ENCODE peak calls at places on chromosomes 5 and 9, in six cellular contexts. F is fibroblast of lung, X is IMR-90, K is right lobe of liver, S is psoas muscle, N is endothelial cell of umbilical vein. Z is an unnamed sample.

GRCh38 chr5:116011046-116011445 is 21.2 kb upstream of the ARL14EPL start:
- DNase-seq in X (peak; percentile 67), K (no peak), F (peak; percentile 2), S (no peak), N (no peak), Z (no peak)

GRCh38 chr5:92850886-92851285 is 730.1 kb downstream of the NR2F1-AS1 start:
- DNase-seq in X (peak; percentile 37), N (no peak), F (no peak), S (no peak), K (no peak), Z (no peak)

GRCh38 chr9:123825337-123825736 is 104.6 kb downstream of the DENND1A start:
- DNase-seq in X (peak; percentile 53), N (no peak), S (no peak), K (no peak), F (peak; percentile 81), Z (no peak)

GRCh38 chr9:96874947-96875459 is 20.7 kb upstream of the ZNF782 start:
- DNase-seq in K (no peak), X (peak; percentile 59), S (no peak), N (peak; percentile 73), F (peak; percentile 58), Z (no peak)

GRCh38 chr5:173880306-173880985 is 7.7 kb upstream of the CPEB4 start:
- DNase-seq in N (no peak), F (peak; percentile 93), K (no peak), S (no peak), X (peak; percentile 96), Z (no peak)

GRCh38 chr5:173981362-173981761 is 7.6 kb upstream of the C5orf47 start:
- DNase-seq in X (no peak), S (no peak), K (no peak), N (no peak), F (no peak), Z (no peak)

GRCh38 chr9:118595719-118596305 is 773.4 kb downstream of the BRINP1 start:
- DNase-seq in K (no peak), N (peak; percentile 48), S (no peak), X (no peak), F (peak; percentile 48), Z (no peak)

GRCh38 chr5:33576726-33577620 is 136.2 kb downstream of the TARS1 start:
- DNase-seq in S (no peak), F (no peak), N (no peak), K (no peak), X (peak; percentile 64), Z (no peak)

GRCh38 chr9:134128727-134129679 is 6.9 kb upstream of the WDR5 start:
- DNase-seq in X (no peak), S (no peak), N (no peak), K (peak; percentile 32), F (no peak), Z (no peak)

GRCh38 chr9:20683351-20684034 is 566 bp upstream of the FOCAD start:
- DNase-seq in X (peak; percentile 70), K (peak; percentile 54), N (peak; percentile 82), F (peak; percentile 73), S (peak; percentile 75), Z (peak; percentile 56)
- H3K27ac ChIP-seq in X (peak overlapping the region; percentile 19), K (peak overlapping the region; percentile 66), N (peak overlapping the region; percentile 48), F (peak overlapping the region; percentile 58), S (peak overlapping the region; percentile 96), Z (peak overlapping the region; percentile 98)

GRCh38 chr5:126450388-126450787 is 27.2 kb downstream of the GRAMD2B start:
- DNase-seq in F (peak; percentile 21), X (no peak), K (no peak), N (no peak), S (no peak), Z (no peak)
- H3K4me1 ChIP-seq in F (peaks cover 10% of the 10 kb centered on the region), X (peaks cover 17% of the 10 kb centered on the region), K (no peaks in the 10 kb centered on the region), N (peaks cover 7% of the 10 kb centered on the region), S (no peaks in the 10 kb centered on the region), Z (peaks cover 3% of the 10 kb centered on the region)

GRCh38 chr9:22210936-22211335 is 201.8 kb upstream of the CDKN2B start:
- DNase-seq in F (peak; percentile 63), X (no peak), S (no peak), K (no peak), N (no peak), Z (no peak)
- H3K4me3 ChIP-seq in F (no peak overlapping the region), X (no peak overlapping the region), S (no peak overlapping the region), K (no peak overlapping the region), N (no peak overlapping the region), Z (no peak overlapping the region)

GRCh38 chr5:120039111-120039510 is 409.8 kb downstream of the FAM170A start:
- DNase-seq in N (no peak), S (no peak), F (no peak), X (no peak), K (no peak), Z (no peak)
- H3K27ac ChIP-seq in N (no peak overlapping the region), S (no peak overlapping the region), F (no peak overlapping the region), X (no peak overlapping the region), K (no peak overlapping the region), Z (no peak overlapping the region)

DNA sequence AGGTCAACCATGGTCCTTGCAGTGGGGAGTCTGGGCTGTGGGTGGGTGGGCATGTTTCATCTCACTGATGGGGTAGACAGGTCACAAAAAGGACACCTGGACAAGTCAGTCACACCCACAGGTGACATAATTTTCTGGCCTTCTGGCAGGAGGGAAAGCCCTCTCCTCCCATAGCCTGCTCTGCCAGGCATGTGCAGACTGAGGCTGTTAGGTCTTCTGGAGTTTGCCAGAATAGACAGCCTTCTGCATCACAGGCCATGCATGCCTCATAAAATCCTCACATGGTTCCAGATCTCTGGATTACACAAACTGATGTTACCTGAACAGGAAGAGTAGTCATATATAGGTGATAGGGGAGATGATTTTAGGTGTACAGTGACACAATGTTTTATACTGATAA is 49.1 kb downstream of the ARHGAP26 start:
- DNase-seq in F (no peak), S (no peak), X (no peak), N (no peak), K (no peak), Z (no peak)
- H3K4me1 ChIP-seq in F (peaks cover 25% of the 10 kb centered on the region), S (peaks cover 53% of the 10 kb centered on the region), X (peaks cover 21% of the 10 kb centered on the region), N (peaks cover 20% of the 10 kb centered on the region), K (peaks cover 51% of the 10 kb centered on the region), Z (peaks cover 10% of the 10 kb centered on the region)

DNA sequence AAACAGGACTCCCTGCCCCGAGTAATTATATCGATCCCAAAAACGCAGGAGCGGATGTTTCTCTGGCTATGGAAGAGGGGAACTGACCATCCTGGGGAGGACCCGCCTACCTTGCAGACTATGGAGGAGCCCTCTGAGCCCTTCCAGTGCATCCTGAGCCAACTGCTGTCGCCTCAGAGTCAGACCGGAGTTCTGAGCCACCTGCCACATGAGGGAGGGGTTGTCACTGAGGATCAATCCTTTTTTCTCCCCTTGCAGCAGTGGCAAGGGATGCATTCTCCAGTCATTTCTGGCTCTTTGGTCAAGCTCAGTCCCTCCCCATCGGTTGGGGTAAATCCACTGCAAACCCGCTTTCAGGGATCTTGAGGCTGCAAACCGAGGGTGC is 709 bp downstream of the FANCG start:
- DNase-seq in S (no peak), N (no peak), K (no peak), X (no peak), F (no peak), Z (no peak)
- H3K4me3 ChIP-seq in S (peak overlapping the region; percentile 74), N (peak overlapping the region; percentile 66), K (peak overlapping the region; percentile 79), X (peak overlapping the region; percentile 78), F (peak overlapping the region; percentile 83), Z (peak overlapping the region; percentile 81)

GRCh38 chr9:87108639-87109038 is 161.3 kb upstream of the GAS1 start:
- DNase-seq in N (no peak), F (no peak), K (no peak), X (no peak), S (no peak), Z (no peak)
- H3K27ac ChIP-seq in N (no peak overlapping the region), F (no peak overlapping the region), K (no peak overlapping the region), X (peak overlapping the region; percentile 7), S (no peak overlapping the region), Z (no peak overlapping the region)

GRCh38 chr5:95731571-95732554 is 727 bp downstream of the RHOBTB3 start:
- DNase-seq in X (peak; percentile 34), S (peak; percentile 56), N (peak; percentile 47), F (peak; percentile 51), K (peak; percentile 77), Z (peak; percentile 76)

GRCh38 chr5:95729115-95730010 is 1.8 kb upstream of the RHOBTB3 start:
- DNase-seq in X (no peak), K (no peak), S (no peak), N (no peak), F (no peak), Z (no peak)

GRCh38 chr5:95733100-95733499 is 2.0 kb downstream of the RHOBTB3 start:
- DNase-seq in X (no peak), F (peak; percentile 24), N (no peak), K (no peak), S (no peak), Z (no peak)

GRCh38 chr5:95730011-95730700 is 980 bp upstream of the RHOBTB3 start:
- DNase-seq in S (no peak), F (peak; percentile 38), N (no peak), X (peak; percentile 33), K (no peak), Z (no peak)

GRCh38 chr5:95730730-95731570 is at the start of gene RHOBTB3:
- DNase-seq in K (peak; percentile 90), N (peak; percentile 88), S (peak; percentile 91), F (peak; percentile 95), X (peak; percentile 91), Z (peak; percentile 50)
- H3K4me1 ChIP-seq in K (peaks cover 31% of the 10 kb centered on the region), N (peaks cover 47% of the 10 kb centered on the region), S (peaks cover 57% of the 10 kb centered on the region), F (peaks cover 26% of the 10 kb centered on the region), X (peaks cover 14% of the 10 kb centered on the region), Z (no peaks in the 10 kb centered on the region)